ENCODE peak calls at places on chromosome 3, in nine cellular contexts. W is iPS-NIHi11; V is sciatic nerve; C is lung microvascular endothelial cell; P is HepG2; L is G401; Z is fibroblast of the aortic adventitia; B is HTR-8/SVneo; M is stimulated activated CD4-positive, alpha-beta T cell treated with anti-CD3 and anti-CD28 coated beads, Interleukin-2, amount 100 ng/mL, for 48 hours. J is an unnamed sample.

GRCh38 chr3:149216195-149216869 is 5.3 kb downstream of the CP start:
- DNase-seq in W (no peak), V (no peak), C (no peak), P (peak), L (no peak), Z (peak), B (no peak), M (no peak), J (no peak)

GRCh38 chr3:150349314-150350097 is 58.6 kb upstream of the TSC22D2 start:
- DNase-seq in W (peak), V (peak), C (no peak), P (no peak), L (peak), Z (peak), B (no peak), M (no peak), J (peak)

GRCh38 chr3:194185225-194185624 is 49.3 kb downstream of the HES1 start:
- DNase-seq in W (no peak), V (no peak), C (no peak), P (no peak), L (no peak), Z (no peak), B (no peak), M (no peak), J (no peak)

GRCh38 chr3:51657234-51657633 is 13.8 kb upstream of the TEX264 start:
- DNase-seq in W (no peak), V (no peak), C (no peak), P (no peak), L (no peak), Z (no peak), B (no peak), M (no peak), J (no peak)

GRCh38 chr3:193354423-193354822 is 24.1 kb downstream of the ATP13A5 start:
- DNase-seq in W (no peak), V (no peak), C (no peak), P (no peak), L (no peak), Z (no peak), B (no peak), M (no peak), J (no peak)

GRCh38 chr3:17339233-17339632 is 403.2 kb downstream of the TBC1D5 start:
- DNase-seq in W (no peak), V (no peak), C (no peak), P (no peak), L (peak), Z (no peak), B (no peak), M (no peak), J (peak)

GRCh38 chr3:18767756-18768303 is 342.7 kb upstream of the SATB1 start:
- DNase-seq in W (no peak), V (no peak), C (no peak), P (no peak), L (no peak), Z (no peak), B (no peak), M (no peak), J (no peak)

GRCh38 chr3:66449411-66449931 is 51.4 kb downstream of the LRIG1 start:
- DNase-seq in W (no peak), V (no peak), C (no peak), P (no peak), L (peak), Z (peak), B (no peak), M (no peak), J (no peak)

GRCh38 chr3:70716832-70717231 is 404.4 kb upstream of the MDFIC2 start:
- DNase-seq in W (no peak), V (no peak), C (peak), P (no peak), L (no peak), Z (peak), B (peak), M (no peak), J (no peak)

GRCh38 chr3:103947062-103947461 is 1419.6 kb upstream of the ALCAM start:
- DNase-seq in W (no peak), V (no peak), C (no peak), P (peak), L (no peak), Z (no peak), B (no peak), M (no peak), J (no peak)

GRCh38 chr3:123706871-123707270 is 122.0 kb upstream of the HACD2 start:
- DNase-seq in W (no peak), V (peak), C (no peak), P (no peak), L (no peak), Z (no peak), B (no peak), M (no peak), J (no peak)

GRCh38 chr3:73094127-73094526 is 32.7 kb downstream of the EBLN2 start:
- DNase-seq in W (peak), V (no peak), C (no peak), P (peak), L (no peak), Z (no peak), B (peak), M (no peak), J (no peak)

GRCh38 chr3:4990061-4990460 is 10.8 kb downstream of the BHLHE40 start:
- DNase-seq in W (no peak), V (no peak), C (peak), P (no peak), L (no peak), Z (peak), B (no peak), M (no peak), J (no peak)

GRCh38 chr3:53739926-53740325 is 106.3 kb downstream of the CHDH start:
- DNase-seq in W (no peak), V (no peak), C (no peak), P (no peak), L (no peak), Z (no peak), B (no peak), M (no peak), J (no peak)

GRCh38 chr3:42002790-42003189 is 40.9 kb upstream of the ULK4 start:
- DNase-seq in W (no peak), V (no peak), C (no peak), P (no peak), L (no peak), Z (no peak), B (no peak), M (no peak), J (no peak)

GRCh38 chr3:130508970-130509369 is 8.0 kb upstream of the COL6A6 start:
- DNase-seq in W (no peak), V (no peak), C (no peak), P (no peak), L (no peak), Z (peak), B (no peak), M (no peak), J (no peak)

GRCh38 chr3:196486263-196486662 is 17.3 kb downstream of the RNF168 start:
- DNase-seq in W (peak), V (no peak), C (peak), P (no peak), L (no peak), Z (no peak), B (no peak), M (no peak), J (no peak)

GRCh38 chr3:186461141-186461540 is 83.0 kb downstream of the CRYGS start:
- DNase-seq in W (no peak), V (no peak), C (no peak), P (no peak), L (no peak), Z (peak), B (peak), M (no peak), J (no peak)

GRCh38 chr3:135918600-135918999 is 46.9 kb upstream of the PPP2R3A start:
- DNase-seq in W (peak), V (no peak), C (peak), P (peak), L (no peak), Z (peak), B (peak), M (no peak), J (no peak)

GRCh38 chr3:10808130-10808735 is 7.8 kb upstream of the SLC6A11 start:
- DNase-seq in W (no peak), V (no peak), C (no peak), P (no peak), L (no peak), Z (no peak), B (no peak), M (no peak), J (no peak)

GRCh38 chr3:72338082-72338941 is 509.9 kb downstream of the SHQ1 start:
- DNase-seq in W (no peak), V (no peak), C (no peak), P (no peak), L (peak), Z (no peak), B (no peak), M (peak), J (no peak)

GRCh38 chr3:14131134-14131533 is 6.3 kb downstream of the TMEM43 start:
- DNase-seq in W (no peak), V (no peak), C (peak), P (no peak), L (no peak), Z (no peak), B (no peak), M (no peak), J (no peak)

GRCh38 chr3:13543251-13543650 is 5.7 kb upstream of the FBLN2 start:
- DNase-seq in W (no peak), V (peak), C (no peak), P (no peak), L (no peak), Z (peak), B (peak), M (no peak), J (no peak)

GRCh38 chr3:39506863-39507262 is 39.4 kb downstream of the MOBP start:
- DNase-seq in W (no peak), V (no peak), C (no peak), P (no peak), L (no peak), Z (peak), B (no peak), M (no peak), J (no peak)

GRCh38 chr3:150035910-150036661 is 65.4 kb upstream of the PFN2 start:
- DNase-seq in W (no peak), V (no peak), C (no peak), P (no peak), L (peak), Z (no peak), B (no peak), M (no peak), J (no peak)

GRCh38 chr3:90031121-90031520 is 923.7 kb downstream of the EPHA3 start:
- DNase-seq in W (no peak), V (no peak), C (no peak), P (no peak), L (no peak), Z (no peak), B (no peak), M (no peak), J (no peak)

GRCh38 chr3:41662288-41662687 is 299.6 kb downstream of the ULK4 start:
- DNase-seq in W (no peak), V (no peak), C (no peak), P (no peak), L (no peak), Z (peak), B (no peak), M (no peak), J (no peak)

GRCh38 chr3:179451335-179452165 is at the start of gene GNB4:
- DNase-seq in W (peak), V (peak), C (peak), P (no peak), L (peak), Z (peak), B (peak), M (peak), J (peak)

GRCh38 chr3:54212723-54213122 is 90.4 kb downstream of the CACNA2D3 start:
- DNase-seq in W (no peak), V (no peak), C (no peak), P (no peak), L (no peak), Z (no peak), B (no peak), M (no peak), J (no peak)

GRCh38 chr3:195009607-195010006 is 261.4 kb downstream of the XXYLT1 start:
- DNase-seq in W (no peak), V (peak), C (no peak), P (no peak), L (no peak), Z (no peak), B (no peak), M (no peak), J (no peak)

GRCh38 chr3:184386047-184386806 is 6.4 kb downstream of the CHRD start:
- DNase-seq in W (no peak), V (no peak), C (no peak), P (no peak), L (no peak), Z (no peak), B (no peak), M (no peak), J (no peak)

GRCh38 chr3:100875239-100875638 is 118.0 kb downstream of the ABI3BP start:
- DNase-seq in W (no peak), V (no peak), C (peak), P (no peak), L (no peak), Z (peak), B (peak), M (no peak), J (no peak)

GRCh38 chr3:197464794-197465193 is 91.0 kb downstream of the BDH1 start:
- DNase-seq in W (no peak), V (peak), C (no peak), P (no peak), L (no peak), Z (no peak), B (no peak), M (no peak), J (no peak)

GRCh38 chr3:5464684-5465083 is 277.2 kb downstream of the EDEM1 start:
- DNase-seq in W (no peak), V (no peak), C (no peak), P (no peak), L (no peak), Z (no peak), B (no peak), M (no peak), J (no peak)

GRCh38 chr3:53495518-53496501 is 1.4 kb downstream of the CACNA1D start:
- DNase-seq in W (peak), V (peak), C (no peak), P (no peak), L (peak), Z (no peak), B (no peak), M (no peak), J (peak)